ENCODE peak calls at places on chromosome 3, in four cellular contexts. Z is fibroblast of lung, B is lower lobe of right lung, L is upper lobe of right lung. X is an unnamed sample.
A peak's percentile ranks its signal among the peaks of the same experiment; 100 is the strongest.

GRCh38 chr3:10408680-10409079 is 87.8 kb upstream of the SEC13 start:
- DNase-seq in L (no peak), Z (no peak), B (no peak), X (no peak)

GRCh38 chr3:56468184-56469106 is at the start of gene ERC2:
- DNase-seq in B (peak; percentile 47), Z (peak; percentile 3), L (peak; percentile 69), X (peak; percentile 50)

GRCh38 chr3:126321490-126321889 is 35.7 kb downstream of the KLF15 start:
- DNase-seq in B (no peak), L (no peak), Z (no peak), X (no peak)

GRCh38 chr3:16338124-16338523 is 73.1 kb downstream of the OXNAD1 start:
- DNase-seq in B (peak; percentile 55), L (no peak), Z (no peak), X (peak; percentile 62)

GRCh38 chr3:191330309-191330712 is at the start of gene UTS2B:
- DNase-seq in L (no peak), B (no peak), Z (peak; percentile 83), X (no peak)

GRCh38 chr3:53593611-53594010 is 99.2 kb downstream of the CACNA1D start:
- DNase-seq in L (no peak), Z (no peak), B (no peak), X (no peak)

GRCh38 chr3:82347585-82347984 is 586.1 kb upstream of the GBE1 start:
- DNase-seq in L (no peak), B (no peak), Z (no peak), X (no peak)

GRCh38 chr3:168341965-168342719 is 246.4 kb upstream of the GOLIM4 start:
- DNase-seq in Z (peak; percentile 22), L (no peak), B (no peak), X (no peak)

GRCh38 chr3:128663151-128663550 is 12.5 kb upstream of the RPN1 start:
- DNase-seq in Z (no peak), B (no peak), L (no peak), X (no peak)

GRCh38 chr3:114758828-114759709 is 388.0 kb downstream of the ZBTB20 start:
- DNase-seq in L (no peak), B (no peak), Z (peak; percentile 93), X (no peak)

GRCh38 chr3:97138914-97139541 is 324.6 kb downstream of the EPHA6 start:
- DNase-seq in L (no peak), Z (no peak), B (no peak), X (no peak)

GRCh38 chr3:71303627-71304260 is 279.8 kb downstream of the FOXP1 start:
- DNase-seq in Z (peak; percentile 14), B (no peak), L (no peak), X (no peak)

GRCh38 chr3:117435481-117435880 is 725.9 kb downstream of the TUSC7 start:
- DNase-seq in B (no peak), Z (no peak), L (no peak), X (no peak)

GRCh38 chr3:195834675-195835583 is 23.2 kb upstream of the MUC4 start:
- DNase-seq in Z (no peak), B (no peak), L (no peak), X (no peak)

GRCh38 chr3:48222616-48223513 is at the start of gene CAMP:
- DNase-seq in B (peak; percentile 93), L (peak; percentile 93), Z (peak; percentile 36), X (peak; percentile 86)

GRCh38 chr3:27805282-27805681 is 83.2 kb upstream of the EOMES start:
- DNase-seq in L (no peak), Z (no peak), B (no peak), X (no peak)

GRCh38 chr3:65751123-65751700 is 287.5 kb downstream of the MAGI1 start:
- DNase-seq in B (no peak), Z (peak; percentile 48), L (no peak), X (no peak)
- H3K4me1 ChIP-seq in B (no peaks in the 10 kb centered on the region), Z (no peaks in the 10 kb centered on the region), L (no peaks in the 10 kb centered on the region), X (no peaks in the 10 kb centered on the region)

DNA sequence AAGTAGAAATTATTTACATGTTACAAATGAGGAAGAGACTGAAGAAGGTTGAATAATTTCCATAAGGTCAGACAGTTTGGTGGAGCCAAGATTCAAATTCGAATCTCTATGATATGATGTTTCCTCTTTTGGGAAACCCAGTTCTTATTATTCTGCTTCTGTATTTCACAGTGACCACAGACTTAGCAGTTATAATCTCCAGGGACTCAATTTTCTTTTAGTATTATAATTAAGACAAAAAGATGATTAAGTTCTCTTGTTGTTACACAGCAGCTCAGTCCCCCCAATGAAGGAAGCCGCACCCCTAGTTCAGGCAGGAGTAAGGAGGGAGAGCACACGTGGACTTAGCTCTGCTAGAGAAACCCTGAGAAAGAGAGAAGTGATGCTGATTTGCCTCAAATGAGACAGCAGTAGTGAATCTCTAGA is 130.6 kb downstream of the CCNL1 start:
- DNase-seq in Z (no peak), L (no peak), B (no peak), X (no peak)
- H3K27ac ChIP-seq in Z (no peak overlapping the region), L (no peak overlapping the region), B (no peak overlapping the region), X (no peak overlapping the region)

GRCh38 chr3:72391659-72392058 is 456.6 kb downstream of the SHQ1 start:
- DNase-seq in Z (no peak), L (no peak), B (no peak), X (no peak)
- H3K4me1 ChIP-seq in Z (no peaks in the 10 kb centered on the region), L (peaks cover 16% of the 10 kb centered on the region), B (peaks cover 36% of the 10 kb centered on the region), X (no peaks in the 10 kb centered on the region)

DNA sequence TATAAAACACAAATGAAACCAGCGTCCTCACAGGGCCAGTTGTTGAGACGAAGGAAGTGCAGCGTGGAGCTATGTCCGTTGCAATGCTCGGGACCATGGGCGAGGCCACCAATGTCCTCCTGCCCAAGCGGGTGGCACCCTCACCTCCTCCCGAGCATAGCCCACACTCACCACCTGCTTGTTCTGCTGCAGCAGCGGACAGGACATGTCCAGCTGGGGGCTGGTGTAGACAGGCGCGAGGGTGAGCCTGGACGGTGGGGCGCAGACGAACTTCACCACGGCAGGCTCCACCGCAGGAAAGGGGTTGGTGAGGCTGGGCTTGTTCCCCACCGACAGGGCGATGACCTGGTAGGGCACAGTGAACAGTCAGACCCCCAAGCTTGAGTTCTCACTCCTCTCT is 62.1 kb downstream of the NUP210 start:
- DNase-seq in Z (no peak), L (no peak), B (no peak), X (no peak)
- H3K27ac ChIP-seq in Z (no peak overlapping the region), L (no peak overlapping the region), B (no peak overlapping the region), X (no peak overlapping the region)

DNA sequence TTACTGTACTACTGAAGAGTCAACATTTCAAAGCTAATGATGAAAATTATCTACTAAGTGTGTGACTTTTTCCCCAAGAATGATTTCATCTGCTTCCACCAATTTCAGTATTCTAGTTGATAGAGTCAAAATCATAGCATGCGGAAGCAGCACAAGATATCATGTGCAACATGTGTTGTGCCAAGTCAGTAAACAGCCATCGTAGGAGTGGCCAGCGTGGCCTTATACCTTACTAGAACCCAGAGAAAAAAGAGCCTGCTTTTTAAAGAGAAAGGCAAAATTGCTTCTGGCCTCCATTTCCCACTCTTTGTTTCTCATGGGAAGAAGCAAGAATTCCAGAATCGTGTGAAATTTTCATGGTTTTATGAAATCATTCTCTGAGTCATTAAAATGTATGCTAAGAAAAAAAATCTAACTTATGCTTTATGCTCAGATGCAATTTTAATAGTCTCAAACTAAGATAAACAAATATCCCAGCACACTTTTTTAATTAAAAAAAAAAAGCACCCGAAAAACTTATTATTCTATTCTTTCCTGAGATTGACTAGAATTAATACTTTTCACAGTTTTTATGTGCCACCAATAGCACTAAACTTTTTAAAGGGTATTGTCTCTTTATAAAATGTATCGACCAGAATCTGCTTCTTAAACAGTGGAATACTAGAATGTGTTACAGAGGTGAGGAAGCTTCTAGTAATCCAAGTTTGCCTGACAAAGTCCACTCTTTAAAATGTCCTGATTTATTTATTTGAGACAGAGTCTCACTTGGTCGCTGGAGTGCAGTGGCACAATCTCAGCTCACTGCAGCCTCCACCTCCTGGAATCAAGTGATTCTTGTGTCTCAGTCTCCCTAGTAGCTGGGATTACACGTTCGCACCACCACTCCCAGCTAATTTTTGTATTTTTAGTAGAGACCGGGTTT is 87.3 kb downstream of the MBNL1 start:
- DNase-seq in B (no peak), L (no peak), Z (peak; percentile 48), X (no peak)
- H3K4me1 ChIP-seq in B (peaks cover 27% of the 10 kb centered on the region), L (peaks cover 21% of the 10 kb centered on the region), Z (peaks cover 7% of the 10 kb centered on the region), X (peaks cover 9% of the 10 kb centered on the region)

X was measured in aorta.